ENCODE peak calls at places on chromosomes 4 and X, in nine cellular contexts. N is stromal cell of bone marrow; L is CD8-positive, alpha-beta T cell; B is activated CD4-positive, alpha-beta T cell treated with anti-CD3 and anti-CD28 coated beads, Interleukin-2, amount 10 ng/mL, durations not matched to agents 7 days and 5 days; Y is GM06990; D is stimulated activated naive CD8-positive, alpha-beta T cell treated with anti-CD3 and anti-CD28 coated beads, Interleukin-15, Interleukin-2, amounts not matched to agents 100 U/mL and 50 U/mL, for 24 hours; V is fibroblast of gingiva; Z is HS-5; W is activated T-cell treated with anti-CD3 and anti-CD28 coated beads, Interleukin-2, amount 50 U/mL, for 4 hours. A is an unnamed sample.

GRCh38 chrX:12370444-12371089 is 232.3 kb downstream of the FRMPD4 start:
- DNase-seq in N (no peak), L (no peak), B (no peak), Y (no peak), D (no peak), V (peak), Z (no peak), W (no peak), A (no peak)

GRCh38 chrX:121208563-121208962 is 161.2 kb downstream of the GLUD2 start:
- DNase-seq in N (no peak), L (no peak), B (no peak), Y (no peak), D (no peak), V (no peak), Z (no peak), W (no peak), A (no peak)

GRCh38 chr4:123390846-123391456 is 5.6 kb upstream of the SPRY1 start:
- DNase-seq in N (no peak), L (no peak), B (no peak), Y (no peak), D (no peak), V (no peak), Z (no peak), W (no peak), A (peak)

GRCh38 chr4:182704903-182705302 is 212.3 kb downstream of the DCTD start:
- DNase-seq in N (no peak), L (no peak), B (no peak), Y (no peak), D (no peak), V (no peak), Z (no peak), W (no peak), A (no peak)

GRCh38 chrX:140141444-140142029 is 176.2 kb upstream of the CXorf66 start:
- DNase-seq in N (peak), L (no peak), B (peak), Y (no peak), D (peak), V (no peak), Z (no peak), W (no peak), A (peak)

GRCh38 chrX:135513140-135513535 is 7.3 kb upstream of the INTS6L start:
- DNase-seq in N (no peak), L (no peak), B (no peak), Y (no peak), D (no peak), V (no peak), Z (no peak), W (no peak), A (peak)

GRCh38 chrX:79094075-79094832 is 50.2 kb upstream of the GPR174 start:
- DNase-seq in N (no peak), L (no peak), B (no peak), Y (no peak), D (no peak), V (no peak), Z (no peak), W (no peak), A (no peak)

GRCh38 chrX:135389717-135390116 is 32.0 kb upstream of the SMIM10L2A start:
- DNase-seq in N (no peak), L (no peak), B (no peak), Y (no peak), D (no peak), V (no peak), Z (no peak), W (no peak), A (no peak)

GRCh38 chr4:41597494-41597893 is 59.5 kb downstream of the LIMCH1 start:
- DNase-seq in N (no peak), L (no peak), B (no peak), Y (no peak), D (no peak), V (no peak), Z (no peak), W (no peak), A (no peak)

GRCh38 chrX:20372533-20372932 is 105.8 kb upstream of the RPS6KA3 start:
- DNase-seq in N (no peak), L (no peak), B (no peak), Y (no peak), D (no peak), V (peak), Z (peak), W (no peak), A (no peak)

GRCh38 chr4:52751349-52751911 is at the start of gene ERVMER34-1:
- DNase-seq in N (no peak), L (no peak), B (no peak), Y (no peak), D (peak), V (no peak), Z (no peak), W (no peak), A (no peak)

GRCh38 chrX:11952176-11952720 is 186.0 kb upstream of the FRMPD4 start:
- DNase-seq in N (no peak), L (no peak), B (no peak), Y (no peak), D (no peak), V (no peak), Z (no peak), W (no peak), A (no peak)

GRCh38 chrX:81957900-81958545 is 756.1 kb downstream of the SH3BGRL start:
- DNase-seq in N (no peak), L (no peak), B (no peak), Y (no peak), D (no peak), V (peak), Z (no peak), W (no peak), A (peak)

GRCh38 chr4:153622778-153623240 is 61.3 kb upstream of the TLR2 start:
- DNase-seq in N (no peak), L (no peak), B (no peak), Y (no peak), D (no peak), V (no peak), Z (no peak), W (no peak), A (no peak)

GRCh38 chr4:86968477-86969015 is 33.7 kb downstream of the AFF1 start:
- DNase-seq in N (no peak), L (no peak), B (no peak), Y (no peak), D (no peak), V (no peak), Z (no peak), W (no peak), A (no peak)

GRCh38 chrX:98379134-98379533 is 1495.4 kb downstream of the RPA4 start:
- DNase-seq in N (no peak), L (no peak), B (no peak), Y (no peak), D (no peak), V (no peak), Z (no peak), W (no peak), A (no peak)

GRCh38 chr4:121464854-121465253 is 84.0 kb upstream of the QRFPR start:
- DNase-seq in N (no peak), L (no peak), B (no peak), Y (no peak), D (no peak), V (no peak), Z (no peak), W (no peak), A (no peak)

GRCh38 chrX:47991263-47992092 is 12.3 kb downstream of the ZNF182 start:
- DNase-seq in N (peak), L (no peak), B (no peak), Y (no peak), D (no peak), V (peak), Z (peak), W (no peak), A (no peak)

GRCh38 chr4:32776435-32777203 is 2056.4 kb downstream of the PCDH7 start:
- DNase-seq in N (no peak), L (no peak), B (no peak), Y (no peak), D (no peak), V (no peak), Z (no peak), W (no peak), A (no peak)

GRCh38 chrX:44947995-44948394 is 75.0 kb downstream of the KDM6A start:
- DNase-seq in N (no peak), L (no peak), B (no peak), Y (no peak), D (no peak), V (no peak), Z (no peak), W (no peak), A (no peak)

GRCh38 chrX:38494239-38494823 is 67.0 kb upstream of the TSPAN7 start:
- DNase-seq in N (no peak), L (no peak), B (no peak), Y (no peak), D (no peak), V (no peak), Z (no peak), W (no peak), A (no peak)